ENCODE peak calls at places on chromosome 10, in seven cellular contexts. O is heart left ventricle, G is sigmoid colon, B is stomach, P is H1, V is Peyer's patch, R is suprapubic skin. W is an unnamed sample.
A peak's percentile ranks its signal among the peaks of the same experiment; 100 is the strongest.

GRCh38 chr10:30967654-30968421 is 63.8 kb downstream of the ZNF438 start:
- DNase-seq in O (no peak), G (no peak), B (no peak), P (no peak), V (no peak), R (no peak), W (no peak)

GRCh38 chr10:124626759-124627380 is 117.3 kb downstream of the FAM53B start:
- DNase-seq in O (no peak), G (no peak), B (peak; percentile 69), P (no peak), V (peak; percentile 91), R (no peak), W (no peak)

GRCh38 chr10:125266541-125266940 is 106.2 kb upstream of the CTBP2 start:
- DNase-seq in O (no peak), G (no peak), B (no peak), P (no peak), V (no peak), R (no peak), W (peak; percentile 69)

GRCh38 chr10:11687357-11687771 is 54.8 kb upstream of the ECHDC3 start:
- DNase-seq in O (no peak), G (no peak), B (no peak), P (no peak), V (no peak), R (no peak), W (no peak)

GRCh38 chr10:120428754-120429153 is 28.3 kb upstream of the PLPP4 start:
- DNase-seq in O (no peak), G (no peak), B (no peak), P (no peak), V (no peak), R (no peak), W (no peak)

GRCh38 chr10:71357792-71358265 is 38.8 kb downstream of the SLC29A3 start:
- DNase-seq in O (no peak), G (no peak), B (no peak), P (no peak), V (no peak), R (no peak), W (no peak)

GRCh38 chr10:19702215-19702614 is 114.0 kb upstream of the PLXDC2 start:
- DNase-seq in O (no peak), G (no peak), B (no peak), P (no peak), V (no peak), R (no peak), W (no peak)

GRCh38 chr10:18140149-18140956 is at the start of gene CACNB2:
- DNase-seq in O (peak; percentile 75), G (peak; percentile 93), B (no peak), P (no peak), V (peak; percentile 63), R (no peak), W (peak; percentile 90)

GRCh38 chr10:13921941-13922340 is 335.2 kb downstream of the PRPF18 start:
- DNase-seq in O (no peak), G (no peak), B (no peak), P (no peak), V (no peak), R (no peak), W (no peak)

GRCh38 chr10:13920465-13920864 is 333.7 kb downstream of the PRPF18 start:
- DNase-seq in O (no peak), G (no peak), B (no peak), P (no peak), V (no peak), R (no peak), W (no peak)

GRCh38 chr10:13922591-13922990 is 335.8 kb downstream of the PRPF18 start:
- DNase-seq in O (no peak), G (no peak), B (no peak), P (no peak), V (no peak), R (no peak), W (no peak)

GRCh38 chr10:13925924-13926435 is 339.2 kb downstream of the PRPF18 start:
- DNase-seq in O (no peak), G (no peak), B (no peak), P (no peak), V (no peak), R (no peak), W (no peak)

DNA sequence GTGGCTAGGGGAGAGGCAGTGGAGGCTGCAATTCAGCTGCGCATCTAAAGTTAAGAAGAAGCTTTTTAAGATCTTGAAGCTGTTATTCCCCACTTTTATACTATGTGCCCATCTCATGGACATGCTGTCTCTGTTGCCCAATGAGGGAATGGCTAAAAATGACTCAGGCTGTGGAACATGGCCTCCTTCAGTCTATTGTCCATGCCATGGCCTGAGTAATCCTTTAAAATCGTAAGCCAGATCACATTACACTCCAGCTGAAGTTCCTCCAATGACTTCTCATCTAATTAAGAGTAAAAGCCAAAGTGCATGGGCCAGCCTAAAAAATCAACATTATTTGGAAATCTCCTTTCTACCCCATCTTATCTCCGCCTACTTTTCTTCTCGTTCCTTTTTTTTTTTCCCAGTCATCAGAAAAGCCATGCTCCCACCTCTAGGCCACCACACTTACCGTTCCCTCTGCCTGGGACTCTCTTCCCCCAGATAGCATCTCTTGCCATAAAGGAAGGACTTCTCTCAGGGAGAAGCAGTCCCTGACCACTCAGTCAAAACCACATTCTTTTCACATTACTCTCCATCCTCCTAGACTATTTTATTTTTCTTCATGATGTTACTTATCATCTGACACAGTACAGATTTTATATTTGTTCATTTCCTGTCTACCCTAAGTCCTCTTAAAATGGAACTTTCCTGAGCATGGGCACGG is 337.4 kb downstream of the PRPF18 start:
- DNase-seq in O (no peak), G (no peak), B (no peak), P (no peak), V (no peak), R (no peak), W (peak; percentile 36)
- H3K4me3 ChIP-seq in O (no peak overlapping the region), G (no peak overlapping the region), B (no peak overlapping the region), P (no peak overlapping the region), V (no peak overlapping the region), R (no peak overlapping the region), W (no peak overlapping the region)

GRCh38 chr10:8112942-8113442 is 58.5 kb downstream of the GATA3 start:
- DNase-seq in O (no peak), G (no peak), B (no peak), P (no peak), V (no peak), R (no peak), W (no peak)

GRCh38 chr10:8116474-8116873 is 62.0 kb downstream of the GATA3 start:
- DNase-seq in O (no peak), G (no peak), B (no peak), P (no peak), V (no peak), R (no peak), W (no peak)

GRCh38 chr10:8116926-8117493 is 62.5 kb downstream of the GATA3 start:
- DNase-seq in O (no peak), G (no peak), B (no peak), P (no peak), V (no peak), R (no peak), W (no peak)

GRCh38 chr10:8113616-8114015 is 59.1 kb downstream of the GATA3 start:
- DNase-seq in O (no peak), G (no peak), B (no peak), P (peak; percentile 33), V (no peak), R (no peak), W (no peak)

GRCh38 chr10:8114741-8115340 is 60.4 kb downstream of the GATA3 start:
- DNase-seq in O (no peak), G (no peak), B (no peak), P (no peak), V (no peak), R (no peak), W (no peak)
- TF ChIP-seq POLR2A in O (no peak), G (no peak), B (no peak), P (no peak), V (no peak), R (no peak), W (no peak)

GRCh38 chr10:101303087-101303753 is 50.7 kb upstream of the BTRC start:
- DNase-seq in O (no peak), G (no peak), B (no peak), P (no peak), V (no peak), R (no peak), W (no peak)

GRCh38 chr10:101295266-101295665 is 58.7 kb upstream of the BTRC start:
- DNase-seq in O (no peak), G (no peak), B (no peak), P (no peak), V (no peak), R (no peak), W (no peak)

GRCh38 chr10:101297901-101298451 is 56.0 kb upstream of the BTRC start:
- DNase-seq in O (peak; percentile 25), G (peak; percentile 68), B (peak; percentile 72), P (peak; percentile 74), V (peak; percentile 85), R (no peak), W (peak; percentile 35)

GRCh38 chr10:101301111-101301731 is 52.7 kb upstream of the BTRC start:
- DNase-seq in O (peak; percentile 26), G (no peak), B (peak; percentile 52), P (peak; percentile 49), V (peak; percentile 67), R (no peak), W (no peak)

DNA sequence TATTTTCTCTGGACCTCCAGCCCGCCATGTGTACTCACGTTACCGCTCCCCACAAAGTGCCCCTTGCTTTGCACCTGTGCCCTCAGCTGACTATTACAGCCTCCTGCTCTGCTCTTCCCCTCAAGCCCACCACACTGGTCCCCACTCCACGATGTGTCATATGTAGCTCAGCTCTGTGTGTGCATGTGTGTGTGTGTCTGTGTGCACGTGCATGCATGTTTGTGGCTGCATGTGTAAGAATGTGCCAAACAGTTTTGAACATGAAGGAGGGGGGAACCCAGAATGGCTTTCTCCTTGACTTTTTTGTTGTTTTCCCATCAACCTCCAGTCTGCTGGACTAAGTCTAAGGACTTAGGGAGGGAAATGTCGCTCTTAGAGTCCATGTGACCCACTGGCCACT is 54.8 kb upstream of the BTRC start:
- DNase-seq in O (no peak), G (no peak), B (no peak), P (no peak), V (no peak), R (no peak), W (no peak)
- H3K4me3 ChIP-seq in O (no peak overlapping the region), G (no peak overlapping the region), B (no peak overlapping the region), P (no peak overlapping the region), V (no peak overlapping the region), R (no peak overlapping the region), W (no peak overlapping the region)

GRCh38 chr10:986137-986825 is 2.0 kb upstream of the GTPBP4 start:
- DNase-seq in O (no peak), G (no peak), B (peak; percentile 86), P (no peak), V (peak; percentile 41), R (no peak), W (no peak)

GRCh38 chr10:987635-987905 is 664 bp upstream of the GTPBP4 start:
- DNase-seq in O (no peak), G (no peak), B (peak; percentile 51), P (no peak), V (no peak), R (no peak), W (no peak)

GRCh38 chr10:986881-987634 is 1.2 kb upstream of the GTPBP4 start:
- DNase-seq in O (no peak), G (no peak), B (no peak), P (no peak), V (peak; percentile 43), R (no peak), W (peak; percentile 57)

GRCh38 chr10:988667-989545 is 672 bp downstream of the GTPBP4 start:
- DNase-seq in O (no peak), G (no peak), B (no peak), P (no peak), V (peak; percentile 42), R (no peak), W (no peak)

DNA sequence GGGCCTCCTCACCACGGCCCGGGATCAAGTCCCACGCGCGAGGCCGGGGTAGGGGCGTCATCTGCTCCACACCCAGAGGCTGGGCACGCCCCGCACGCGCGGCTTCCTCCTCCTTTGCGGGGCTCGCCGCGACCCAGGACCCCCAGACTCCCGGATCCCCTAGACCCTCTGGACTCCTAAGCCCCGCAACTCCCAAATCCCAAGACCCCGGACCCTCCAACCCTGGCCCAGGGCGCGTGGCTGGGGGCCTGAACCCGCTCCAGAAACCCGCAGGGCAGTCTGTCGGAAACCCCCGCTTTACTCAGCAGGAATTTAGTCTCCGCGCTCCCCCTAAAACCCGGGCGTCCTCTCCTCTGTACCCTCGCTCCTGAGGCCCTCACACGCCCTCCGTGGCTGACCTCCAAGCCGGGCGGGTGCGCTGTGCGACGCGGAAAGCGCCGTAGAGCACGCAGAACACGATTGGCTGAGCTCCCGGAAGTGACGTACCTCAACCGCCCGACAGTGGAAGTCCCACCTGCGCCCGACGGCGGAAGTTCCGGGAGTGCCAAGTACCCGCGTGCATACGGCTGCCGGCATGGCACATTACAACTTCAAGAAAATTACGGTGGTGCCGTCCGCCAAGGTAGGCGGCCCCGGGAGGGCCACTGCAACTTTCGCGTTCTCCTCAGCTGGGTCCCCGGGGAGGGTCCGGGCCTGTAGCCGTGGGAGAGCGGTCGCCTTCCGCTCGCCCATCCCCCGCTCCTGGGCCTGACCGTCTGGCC is at the start of gene GTPBP4:
- DNase-seq in O (peak; percentile 99), G (peak; percentile 99), B (peak; percentile 100), P (peak; percentile 79), V (peak; percentile 99), R (peak; percentile 99), W (peak; percentile 97)
- TF ChIP-seq POLR2A in O (peak; percentile 81), G (peak; percentile 60), B (no peak), P (peak; percentile 77), V (peak; percentile 73), R (peak; percentile 55), W (no peak)

W was measured in lower leg skin.